ENCODE peak calls at places on chromosomes 5 and 9, in four cellular contexts. One of them, this sample, is unnamed.

GRCh38 chr5:485943-486491 is 38.2 kb downstream of the SLC9A3 start:
- DNase-seq in activated naive CD4-positive, alpha-beta T cell treated with anti-CD3 and anti-CD28 coated beads, Interleukin-2, amount 50 U/mL, for 72 hours: no peak
- DNase-seq in SJSA1: no peak
- DNase-seq in GM23248: peak
- DNase-seq in this sample: no peak

GRCh38 chr5:165996484-165996883 is 2295.0 kb upstream of the WWC1 start:
- DNase-seq in activated naive CD4-positive, alpha-beta T cell treated with anti-CD3 and anti-CD28 coated beads, Interleukin-2, amount 50 U/mL, for 72 hours: no peak
- DNase-seq in SJSA1: no peak
- DNase-seq in GM23248: no peak
- DNase-seq in this sample: no peak

GRCh38 chr5:157049605-157050004 is 9.3 kb downstream of the HAVCR1 start:
- DNase-seq in activated naive CD4-positive, alpha-beta T cell treated with anti-CD3 and anti-CD28 coated beads, Interleukin-2, amount 50 U/mL, for 72 hours: no peak
- DNase-seq in SJSA1: no peak
- DNase-seq in GM23248: peak
- DNase-seq in this sample: peak

GRCh38 chr9:128689293-128689770 is 310 bp downstream of the SET start:
- DNase-seq in activated naive CD4-positive, alpha-beta T cell treated with anti-CD3 and anti-CD28 coated beads, Interleukin-2, amount 50 U/mL, for 72 hours: no peak
- DNase-seq in SJSA1: peak
- DNase-seq in GM23248: no peak
- DNase-seq in this sample: no peak

GRCh38 chr9:90074319-90074962 is 469.6 kb downstream of the GADD45G start:
- DNase-seq in activated naive CD4-positive, alpha-beta T cell treated with anti-CD3 and anti-CD28 coated beads, Interleukin-2, amount 50 U/mL, for 72 hours: no peak
- DNase-seq in SJSA1: no peak
- DNase-seq in GM23248: no peak
- DNase-seq in this sample: no peak

GRCh38 chr5:134552301-134552700 is 26.8 kb downstream of the JADE2 start:
- DNase-seq in activated naive CD4-positive, alpha-beta T cell treated with anti-CD3 and anti-CD28 coated beads, Interleukin-2, amount 50 U/mL, for 72 hours: no peak
- DNase-seq in SJSA1: peak
- DNase-seq in GM23248: peak
- DNase-seq in this sample: peak

GRCh38 chr9:129282308-129283211 is 104.5 kb upstream of the IER5L start:
- DNase-seq in activated naive CD4-positive, alpha-beta T cell treated with anti-CD3 and anti-CD28 coated beads, Interleukin-2, amount 50 U/mL, for 72 hours: peak
- DNase-seq in SJSA1: no peak
- DNase-seq in GM23248: no peak
- DNase-seq in this sample: no peak

GRCh38 chr9:91163773-91164471 is 197.8 kb downstream of the AUH start:
- DNase-seq in activated naive CD4-positive, alpha-beta T cell treated with anti-CD3 and anti-CD28 coated beads, Interleukin-2, amount 50 U/mL, for 72 hours: peak
- DNase-seq in SJSA1: no peak
- DNase-seq in GM23248: no peak
- DNase-seq in this sample: no peak

GRCh38 chr9:133122935-133123611 is 2.0 kb upstream of the RALGDS start:
- DNase-seq in activated naive CD4-positive, alpha-beta T cell treated with anti-CD3 and anti-CD28 coated beads, Interleukin-2, amount 50 U/mL, for 72 hours: no peak
- DNase-seq in SJSA1: no peak
- DNase-seq in GM23248: peak
- DNase-seq in this sample: no peak

GRCh38 chr9:124794902-124795491 is 18.1 kb downstream of the OLFML2A start:
- DNase-seq in activated naive CD4-positive, alpha-beta T cell treated with anti-CD3 and anti-CD28 coated beads, Interleukin-2, amount 50 U/mL, for 72 hours: no peak
- DNase-seq in SJSA1: no peak
- DNase-seq in GM23248: no peak
- DNase-seq in this sample: peak

GRCh38 chr5:59164041-59164830 is 581.4 kb downstream of the RAB3C start:
- DNase-seq in activated naive CD4-positive, alpha-beta T cell treated with anti-CD3 and anti-CD28 coated beads, Interleukin-2, amount 50 U/mL, for 72 hours: no peak
- DNase-seq in SJSA1: no peak
- DNase-seq in GM23248: peak
- DNase-seq in this sample: no peak

GRCh38 chr5:73213566-73213998 is 40.6 kb downstream of the TMEM174 start:
- DNase-seq in activated naive CD4-positive, alpha-beta T cell treated with anti-CD3 and anti-CD28 coated beads, Interleukin-2, amount 50 U/mL, for 72 hours: no peak
- DNase-seq in SJSA1: peak
- DNase-seq in GM23248: peak
- DNase-seq in this sample: no peak

GRCh38 chr5:171736976-171737848 is 48.4 kb upstream of the SMIM23 start:
- DNase-seq in activated naive CD4-positive, alpha-beta T cell treated with anti-CD3 and anti-CD28 coated beads, Interleukin-2, amount 50 U/mL, for 72 hours: no peak
- DNase-seq in SJSA1: no peak
- DNase-seq in GM23248: peak
- DNase-seq in this sample: no peak

GRCh38 chr9:133119039-133119438 is 2.0 kb downstream of the RALGDS start:
- DNase-seq in activated naive CD4-positive, alpha-beta T cell treated with anti-CD3 and anti-CD28 coated beads, Interleukin-2, amount 50 U/mL, for 72 hours: no peak
- DNase-seq in SJSA1: no peak
- DNase-seq in GM23248: peak
- DNase-seq in this sample: no peak

GRCh38 chr5:26310415-26310814 is 728.0 kb downstream of the CDH9 start:
- DNase-seq in activated naive CD4-positive, alpha-beta T cell treated with anti-CD3 and anti-CD28 coated beads, Interleukin-2, amount 50 U/mL, for 72 hours: no peak
- DNase-seq in SJSA1: no peak
- DNase-seq in GM23248: no peak
- DNase-seq in this sample: peak

GRCh38 chr9:131530930-131531832 is at the start of gene UCK1:
- DNase-seq in activated naive CD4-positive, alpha-beta T cell treated with anti-CD3 and anti-CD28 coated beads, Interleukin-2, amount 50 U/mL, for 72 hours: peak
- DNase-seq in SJSA1: peak
- DNase-seq in GM23248: peak
- DNase-seq in this sample: peak

GRCh38 chr9:74910036-74910435 is 22.3 kb upstream of the TRPM6 start:
- DNase-seq in activated naive CD4-positive, alpha-beta T cell treated with anti-CD3 and anti-CD28 coated beads, Interleukin-2, amount 50 U/mL, for 72 hours: no peak
- DNase-seq in SJSA1: no peak
- DNase-seq in GM23248: no peak
- DNase-seq in this sample: no peak

GRCh38 chr5:89313044-89313443 is 430.1 kb upstream of the MEF2C start:
- DNase-seq in activated naive CD4-positive, alpha-beta T cell treated with anti-CD3 and anti-CD28 coated beads, Interleukin-2, amount 50 U/mL, for 72 hours: no peak
- DNase-seq in SJSA1: peak
- DNase-seq in GM23248: peak
- DNase-seq in this sample: no peak

GRCh38 chr5:112420111-112420864 is 1.2 kb upstream of the EPB41L4A start:
- DNase-seq in activated naive CD4-positive, alpha-beta T cell treated with anti-CD3 and anti-CD28 coated beads, Interleukin-2, amount 50 U/mL, for 72 hours: no peak
- DNase-seq in SJSA1: peak
- DNase-seq in GM23248: peak
- DNase-seq in this sample: peak

GRCh38 chr9:2018162-2018643 is 3.1 kb downstream of the SMARCA2 start:
- DNase-seq in activated naive CD4-positive, alpha-beta T cell treated with anti-CD3 and anti-CD28 coated beads, Interleukin-2, amount 50 U/mL, for 72 hours: no peak
- DNase-seq in SJSA1: no peak
- DNase-seq in GM23248: no peak
- DNase-seq in this sample: no peak

GRCh38 chr5:102932781-102933180 is 177.7 kb downstream of the PAM start:
- DNase-seq in activated naive CD4-positive, alpha-beta T cell treated with anti-CD3 and anti-CD28 coated beads, Interleukin-2, amount 50 U/mL, for 72 hours: no peak
- DNase-seq in SJSA1: no peak
- DNase-seq in GM23248: no peak
- DNase-seq in this sample: no peak

GRCh38 chr5:173567548-173567947 is 48.9 kb downstream of the BOD1 start:
- DNase-seq in activated naive CD4-positive, alpha-beta T cell treated with anti-CD3 and anti-CD28 coated beads, Interleukin-2, amount 50 U/mL, for 72 hours: no peak
- DNase-seq in SJSA1: no peak
- DNase-seq in GM23248: peak
- DNase-seq in this sample: no peak

GRCh38 chr9:4192450-4192849 is 107.4 kb downstream of the GLIS3 start:
- DNase-seq in activated naive CD4-positive, alpha-beta T cell treated with anti-CD3 and anti-CD28 coated beads, Interleukin-2, amount 50 U/mL, for 72 hours: no peak
- DNase-seq in SJSA1: no peak
- DNase-seq in GM23248: no peak
- DNase-seq in this sample: no peak

GRCh38 chr5:42595597-42595996 is 161.0 kb upstream of the CCDC152 start:
- DNase-seq in activated naive CD4-positive, alpha-beta T cell treated with anti-CD3 and anti-CD28 coated beads, Interleukin-2, amount 50 U/mL, for 72 hours: no peak
- DNase-seq in SJSA1: no peak
- DNase-seq in GM23248: no peak
- DNase-seq in this sample: no peak

GRCh38 chr5:173825215-173825865 is 62.8 kb upstream of the CPEB4 start:
- DNase-seq in activated naive CD4-positive, alpha-beta T cell treated with anti-CD3 and anti-CD28 coated beads, Interleukin-2, amount 50 U/mL, for 72 hours: no peak
- DNase-seq in SJSA1: no peak
- DNase-seq in GM23248: peak
- DNase-seq in this sample: peak

GRCh38 chr5:80963966-80964481 is 3.9 kb downstream of the RASGRF2 start:
- DNase-seq in activated naive CD4-positive, alpha-beta T cell treated with anti-CD3 and anti-CD28 coated beads, Interleukin-2, amount 50 U/mL, for 72 hours: no peak
- DNase-seq in SJSA1: no peak
- DNase-seq in GM23248: no peak
- DNase-seq in this sample: no peak

GRCh38 chr5:58369513-58370156 is 90.3 kb downstream of the PLK2 start:
- DNase-seq in activated naive CD4-positive, alpha-beta T cell treated with anti-CD3 and anti-CD28 coated beads, Interleukin-2, amount 50 U/mL, for 72 hours: no peak
- DNase-seq in SJSA1: no peak
- DNase-seq in GM23248: no peak
- DNase-seq in this sample: no peak

GRCh38 chr5:140301136-140301535 is 1.8 kb downstream of the PFDN1 start:
- DNase-seq in activated naive CD4-positive, alpha-beta T cell treated with anti-CD3 and anti-CD28 coated beads, Interleukin-2, amount 50 U/mL, for 72 hours: no peak
- DNase-seq in SJSA1: no peak
- DNase-seq in GM23248: no peak
- DNase-seq in this sample: no peak

GRCh38 chr9:117643288-117643654 is 60.9 kb upstream of the TLR4 start:
- DNase-seq in activated naive CD4-positive, alpha-beta T cell treated with anti-CD3 and anti-CD28 coated beads, Interleukin-2, amount 50 U/mL, for 72 hours: no peak
- DNase-seq in SJSA1: no peak
- DNase-seq in GM23248: no peak
- DNase-seq in this sample: no peak

GRCh38 chr9:136052433-136052880 is 42.6 kb downstream of the NACC2 start:
- DNase-seq in activated naive CD4-positive, alpha-beta T cell treated with anti-CD3 and anti-CD28 coated beads, Interleukin-2, amount 50 U/mL, for 72 hours: no peak
- DNase-seq in SJSA1: peak
- DNase-seq in GM23248: peak
- DNase-seq in this sample: no peak

GRCh38 chr9:123525957-123526356 is 170.0 kb downstream of the CRB2 start:
- DNase-seq in activated naive CD4-positive, alpha-beta T cell treated with anti-CD3 and anti-CD28 coated beads, Interleukin-2, amount 50 U/mL, for 72 hours: no peak
- DNase-seq in SJSA1: no peak
- DNase-seq in GM23248: no peak
- DNase-seq in this sample: no peak

GRCh38 chr9:84711936-84712335 is 42.4 kb downstream of the NTRK2 start:
- DNase-seq in activated naive CD4-positive, alpha-beta T cell treated with anti-CD3 and anti-CD28 coated beads, Interleukin-2, amount 50 U/mL, for 72 hours: no peak
- DNase-seq in SJSA1: peak
- DNase-seq in GM23248: peak
- DNase-seq in this sample: peak

GRCh38 chr9:108047264-108047663 is 557.7 kb upstream of the KLF4 start:
- DNase-seq in activated naive CD4-positive, alpha-beta T cell treated with anti-CD3 and anti-CD28 coated beads, Interleukin-2, amount 50 U/mL, for 72 hours: no peak
- DNase-seq in SJSA1: no peak
- DNase-seq in GM23248: no peak
- DNase-seq in this sample: peak

GRCh38 chr5:159444441-159445082 is 114.3 kb upstream of the IL12B start:
- DNase-seq in activated naive CD4-positive, alpha-beta T cell treated with anti-CD3 and anti-CD28 coated beads, Interleukin-2, amount 50 U/mL, for 72 hours: no peak
- DNase-seq in SJSA1: no peak
- DNase-seq in GM23248: peak
- DNase-seq in this sample: no peak

GRCh38 chr5:151699071-151699901 is 12.6 kb upstream of the SPARC start:
- DNase-seq in activated naive CD4-positive, alpha-beta T cell treated with anti-CD3 and anti-CD28 coated beads, Interleukin-2, amount 50 U/mL, for 72 hours: no peak
- DNase-seq in SJSA1: peak
- DNase-seq in GM23248: peak
- DNase-seq in this sample: peak

GRCh38 chr9:31393240-31393639 is 991.2 kb upstream of the ACO1 start:
- DNase-seq in activated naive CD4-positive, alpha-beta T cell treated with anti-CD3 and anti-CD28 coated beads, Interleukin-2, amount 50 U/mL, for 72 hours: no peak
- DNase-seq in SJSA1: no peak
- DNase-seq in GM23248: no peak
- DNase-seq in this sample: no peak

GRCh38 chr5:146704949-146705665 is 173.4 kb downstream of the PPP2R2B start:
- DNase-seq in activated naive CD4-positive, alpha-beta T cell treated with anti-CD3 and anti-CD28 coated beads, Interleukin-2, amount 50 U/mL, for 72 hours: no peak
- DNase-seq in SJSA1: no peak
- DNase-seq in GM23248: no peak
- DNase-seq in this sample: no peak